ENCODE peak calls at places on chromosomes 12 and 14, in eight cellular contexts. One of them, this sample, is unnamed.
A peak's percentile ranks its signal among the peaks of the same experiment; 100 is the strongest.

GRCh38 chr14:69325086-69325485 is 65.1 kb downstream of the GALNT16 start:
- DNase-seq in mesothelial cell of epicardium: no peak
- DNase-seq in activated CD8-positive, alpha-beta T cell treated with anti-CD3 and anti-CD28 coated beads for 36 hours: no peak
- DNase-seq in endothelial cell: no peak
- DNase-seq in brain microvascular endothelial cell: no peak
- DNase-seq in ovary: no peak
- DNase-seq in tibial artery: peak; percentile 9
- DNase-seq in WTC11: peak; percentile 1
- DNase-seq in this sample: no peak

GRCh38 chr12:122413516-122414404 is 8.7 kb downstream of the CLIP1 start:
- DNase-seq in tibial artery: no peak
- DNase-seq in mesothelial cell of epicardium: no peak
- DNase-seq in endothelial cell: no peak
- DNase-seq in brain microvascular endothelial cell: no peak
- DNase-seq in WTC11: no peak
- DNase-seq in ovary: no peak
- DNase-seq in activated CD8-positive, alpha-beta T cell treated with anti-CD3 and anti-CD28 coated beads for 36 hours: no peak
- DNase-seq in this sample: no peak

GRCh38 chr12:103848132-103848531 is 7.1 kb upstream of the NT5DC3 start:
- DNase-seq in endothelial cell: no peak
- DNase-seq in tibial artery: no peak
- DNase-seq in activated CD8-positive, alpha-beta T cell treated with anti-CD3 and anti-CD28 coated beads for 36 hours: no peak
- DNase-seq in mesothelial cell of epicardium: no peak
- DNase-seq in ovary: no peak
- DNase-seq in WTC11: no peak
- DNase-seq in brain microvascular endothelial cell: no peak
- DNase-seq in this sample: no peak

GRCh38 chr12:1646908-1647669 is 18.1 kb downstream of the WNT5B start:
- DNase-seq in WTC11: no peak
- DNase-seq in tibial artery: no peak
- DNase-seq in endothelial cell: no peak
- DNase-seq in mesothelial cell of epicardium: no peak
- DNase-seq in brain microvascular endothelial cell: no peak
- DNase-seq in ovary: no peak
- DNase-seq in activated CD8-positive, alpha-beta T cell treated with anti-CD3 and anti-CD28 coated beads for 36 hours: peak; percentile 21
- DNase-seq in this sample: no peak

GRCh38 chr14:65927871-65928270 is 515.3 kb downstream of the FUT8 start:
- DNase-seq in WTC11: peak; percentile 24
- DNase-seq in mesothelial cell of epicardium: no peak
- DNase-seq in brain microvascular endothelial cell: no peak
- DNase-seq in tibial artery: no peak
- DNase-seq in activated CD8-positive, alpha-beta T cell treated with anti-CD3 and anti-CD28 coated beads for 36 hours: peak; percentile 95
- DNase-seq in endothelial cell: no peak
- DNase-seq in ovary: no peak
- DNase-seq in this sample: peak; percentile 6

GRCh38 chr14:65131176-65131765 is 29.0 kb upstream of the MAX start:
- DNase-seq in ovary: no peak
- DNase-seq in mesothelial cell of epicardium: no peak
- DNase-seq in tibial artery: no peak
- DNase-seq in endothelial cell: no peak
- DNase-seq in brain microvascular endothelial cell: peak; percentile 27
- DNase-seq in WTC11: no peak
- DNase-seq in activated CD8-positive, alpha-beta T cell treated with anti-CD3 and anti-CD28 coated beads for 36 hours: no peak
- DNase-seq in this sample: peak; percentile 52

GRCh38 chr14:26261368-26262122 is 336.3 kb downstream of the NOVA1 start:
- DNase-seq in brain microvascular endothelial cell: no peak
- DNase-seq in endothelial cell: no peak
- DNase-seq in tibial artery: no peak
- DNase-seq in WTC11: peak; percentile 33
- DNase-seq in ovary: no peak
- DNase-seq in mesothelial cell of epicardium: no peak
- DNase-seq in activated CD8-positive, alpha-beta T cell treated with anti-CD3 and anti-CD28 coated beads for 36 hours: no peak
- DNase-seq in this sample: no peak

GRCh38 chr14:77543637-77544334 is 45.2 kb upstream of the ISM2 start:
- DNase-seq in brain microvascular endothelial cell: no peak
- DNase-seq in activated CD8-positive, alpha-beta T cell treated with anti-CD3 and anti-CD28 coated beads for 36 hours: no peak
- DNase-seq in ovary: no peak
- DNase-seq in WTC11: no peak
- DNase-seq in tibial artery: no peak
- DNase-seq in mesothelial cell of epicardium: no peak
- DNase-seq in endothelial cell: no peak
- DNase-seq in this sample: no peak

GRCh38 chr14:90450667-90451066 is 53.8 kb downstream of the CALM1 start:
- DNase-seq in tibial artery: no peak
- DNase-seq in ovary: no peak
- DNase-seq in activated CD8-positive, alpha-beta T cell treated with anti-CD3 and anti-CD28 coated beads for 36 hours: no peak
- DNase-seq in mesothelial cell of epicardium: no peak
- DNase-seq in WTC11: no peak
- DNase-seq in endothelial cell: no peak
- DNase-seq in brain microvascular endothelial cell: no peak
- DNase-seq in this sample: no peak

GRCh38 chr14:90446405-90446804 is 49.6 kb downstream of the CALM1 start:
- DNase-seq in brain microvascular endothelial cell: no peak
- DNase-seq in ovary: no peak
- DNase-seq in endothelial cell: no peak
- DNase-seq in WTC11: no peak
- DNase-seq in mesothelial cell of epicardium: no peak
- DNase-seq in activated CD8-positive, alpha-beta T cell treated with anti-CD3 and anti-CD28 coated beads for 36 hours: no peak
- DNase-seq in tibial artery: no peak
- DNase-seq in this sample: no peak

GRCh38 chr14:90450151-90450550 is 53.3 kb downstream of the CALM1 start:
- DNase-seq in activated CD8-positive, alpha-beta T cell treated with anti-CD3 and anti-CD28 coated beads for 36 hours: no peak
- DNase-seq in WTC11: no peak
- DNase-seq in brain microvascular endothelial cell: no peak
- DNase-seq in tibial artery: no peak
- DNase-seq in endothelial cell: no peak
- DNase-seq in ovary: no peak
- DNase-seq in mesothelial cell of epicardium: no peak
- DNase-seq in this sample: no peak

GRCh38 chr14:90445011-90445410 is 48.2 kb downstream of the CALM1 start:
- DNase-seq in endothelial cell: no peak
- DNase-seq in brain microvascular endothelial cell: no peak
- DNase-seq in ovary: no peak
- DNase-seq in activated CD8-positive, alpha-beta T cell treated with anti-CD3 and anti-CD28 coated beads for 36 hours: peak; percentile 10
- DNase-seq in WTC11: peak; percentile 62
- DNase-seq in tibial artery: no peak
- DNase-seq in mesothelial cell of epicardium: no peak
- DNase-seq in this sample: no peak

GRCh38 chr14:90447720-90448497 is 51.1 kb downstream of the CALM1 start:
- DNase-seq in endothelial cell: no peak
- DNase-seq in ovary: no peak
- DNase-seq in mesothelial cell of epicardium: no peak
- DNase-seq in tibial artery: no peak
- DNase-seq in brain microvascular endothelial cell: no peak
- DNase-seq in WTC11: no peak
- DNase-seq in activated CD8-positive, alpha-beta T cell treated with anti-CD3 and anti-CD28 coated beads for 36 hours: peak; percentile 8
- DNase-seq in this sample: no peak
- TF ChIP-seq CTCF in endothelial cell: no peak
- TF ChIP-seq CTCF in ovary: no peak
- TF ChIP-seq CTCF in mesothelial cell of epicardium: no peak
- TF ChIP-seq CTCF in tibial artery: no peak
- TF ChIP-seq CTCF in brain microvascular endothelial cell: no peak
- TF ChIP-seq CTCF in WTC11: no peak
- TF ChIP-seq CTCF in activated CD8-positive, alpha-beta T cell treated with anti-CD3 and anti-CD28 coated beads for 36 hours: no peak
- TF ChIP-seq CTCF in this sample: no peak

DNA sequence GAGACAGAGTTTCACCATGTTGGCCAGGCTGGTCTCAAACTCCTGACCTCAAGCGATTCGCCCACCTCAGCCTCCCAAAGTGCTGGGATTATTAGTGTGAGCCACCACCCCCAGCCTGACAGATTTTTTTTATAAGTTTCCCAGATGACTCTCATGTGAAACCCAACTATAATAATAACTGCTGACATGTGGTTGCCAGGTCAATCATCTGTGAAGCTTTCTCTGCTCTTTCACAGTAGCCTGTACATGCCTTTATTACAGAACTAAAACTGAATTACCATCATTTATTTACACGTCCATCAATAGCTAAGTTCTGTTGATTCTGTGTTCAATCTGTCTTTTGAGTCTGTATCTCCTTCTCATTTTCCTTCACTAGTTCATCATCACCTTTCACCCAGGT is 218.5 kb downstream of the RPS29 start:
- DNase-seq in ovary: no peak
- DNase-seq in brain microvascular endothelial cell: no peak
- DNase-seq in endothelial cell: no peak
- DNase-seq in tibial artery: no peak
- DNase-seq in mesothelial cell of epicardium: no peak
- DNase-seq in WTC11: no peak
- DNase-seq in activated CD8-positive, alpha-beta T cell treated with anti-CD3 and anti-CD28 coated beads for 36 hours: no peak
- DNase-seq in this sample: no peak
- TF ChIP-seq CTCF in ovary: no peak
- TF ChIP-seq CTCF in brain microvascular endothelial cell: no peak
- TF ChIP-seq CTCF in endothelial cell: no peak
- TF ChIP-seq CTCF in tibial artery: no peak
- TF ChIP-seq CTCF in mesothelial cell of epicardium: no peak
- TF ChIP-seq CTCF in WTC11: no peak
- TF ChIP-seq CTCF in activated CD8-positive, alpha-beta T cell treated with anti-CD3 and anti-CD28 coated beads for 36 hours: no peak
- TF ChIP-seq CTCF in this sample: no peak

GRCh38 chr14:30034049-30034635 is 106.5 kb upstream of the PRKD1 start:
- DNase-seq in brain microvascular endothelial cell: no peak
- DNase-seq in tibial artery: no peak
- DNase-seq in activated CD8-positive, alpha-beta T cell treated with anti-CD3 and anti-CD28 coated beads for 36 hours: no peak
- DNase-seq in ovary: no peak
- DNase-seq in endothelial cell: no peak
- DNase-seq in mesothelial cell of epicardium: no peak
- DNase-seq in WTC11: no peak
- DNase-seq in this sample: no peak
- TF ChIP-seq CTCF in brain microvascular endothelial cell: no peak
- TF ChIP-seq CTCF in tibial artery: no peak
- TF ChIP-seq CTCF in activated CD8-positive, alpha-beta T cell treated with anti-CD3 and anti-CD28 coated beads for 36 hours: no peak
- TF ChIP-seq CTCF in ovary: no peak
- TF ChIP-seq CTCF in endothelial cell: no peak
- TF ChIP-seq CTCF in mesothelial cell of epicardium: no peak
- TF ChIP-seq CTCF in WTC11: no peak
- TF ChIP-seq CTCF in this sample: no peak

GRCh38 chr12:20646239-20646827 is 48.8 kb upstream of the SLCO1C1 start:
- DNase-seq in tibial artery: no peak
- DNase-seq in activated CD8-positive, alpha-beta T cell treated with anti-CD3 and anti-CD28 coated beads for 36 hours: no peak
- DNase-seq in ovary: no peak
- DNase-seq in brain microvascular endothelial cell: peak; percentile 43
- DNase-seq in endothelial cell: no peak
- DNase-seq in mesothelial cell of epicardium: no peak
- DNase-seq in WTC11: no peak
- DNase-seq in this sample: no peak
- TF ChIP-seq CTCF in tibial artery: peak; percentile 55
- TF ChIP-seq CTCF in activated CD8-positive, alpha-beta T cell treated with anti-CD3 and anti-CD28 coated beads for 36 hours: peak; percentile 54
- TF ChIP-seq CTCF in ovary: no peak
- TF ChIP-seq CTCF in brain microvascular endothelial cell: peak; percentile 61
- TF ChIP-seq CTCF in endothelial cell: peak; percentile 55
- TF ChIP-seq CTCF in mesothelial cell of epicardium: peak; percentile 30
- TF ChIP-seq CTCF in WTC11: no peak
- TF ChIP-seq CTCF in this sample: peak; percentile 50

DNA sequence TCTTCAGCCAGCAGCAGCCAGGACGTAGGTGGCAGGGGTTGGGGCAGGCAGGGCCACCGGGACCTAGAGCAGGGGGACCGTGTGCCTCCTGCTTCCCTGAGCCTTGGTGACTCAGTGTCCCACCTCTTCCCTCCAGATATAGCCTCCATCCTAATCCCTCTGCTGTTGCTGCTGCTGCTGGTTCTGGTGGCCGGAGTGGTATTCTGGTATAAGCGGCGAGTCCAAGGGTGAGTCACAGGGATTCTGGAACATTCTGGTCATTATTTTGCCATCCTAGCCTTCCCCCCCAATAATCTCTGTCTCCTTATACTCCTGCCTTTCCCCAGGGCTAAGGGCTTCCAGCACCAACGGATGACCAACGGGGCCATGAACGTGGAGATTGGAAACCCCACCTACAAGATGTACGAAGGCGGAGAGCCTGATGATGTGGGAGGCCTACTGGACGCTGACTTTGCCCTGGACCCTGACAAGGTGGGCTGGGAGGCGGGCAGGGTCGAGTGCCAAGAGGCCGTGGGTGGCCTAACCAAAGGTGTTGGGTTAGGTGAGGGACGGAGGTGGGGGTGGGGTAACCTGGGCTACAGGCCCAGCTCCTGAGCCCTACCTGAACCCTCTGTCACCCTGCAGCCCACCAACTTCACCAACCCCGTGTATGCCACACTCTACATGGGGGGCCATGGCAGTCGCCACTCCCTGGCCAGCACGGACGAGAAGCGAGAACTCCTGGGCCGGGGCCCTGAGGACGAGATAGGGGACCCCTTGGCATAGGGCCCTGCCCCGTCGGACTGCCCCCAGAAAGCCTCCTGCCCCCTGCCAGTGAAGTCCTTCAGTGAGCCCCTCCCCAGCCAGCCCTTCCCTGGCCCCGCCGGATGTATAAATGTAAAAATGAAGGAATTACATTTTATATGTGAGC is 4.5 kb upstream of the NXPH4 start:
- DNase-seq in ovary: no peak
- DNase-seq in WTC11: no peak
- DNase-seq in endothelial cell: no peak
- DNase-seq in brain microvascular endothelial cell: no peak
- DNase-seq in mesothelial cell of epicardium: no peak
- DNase-seq in tibial artery: no peak
- DNase-seq in activated CD8-positive, alpha-beta T cell treated with anti-CD3 and anti-CD28 coated beads for 36 hours: no peak
- DNase-seq in this sample: no peak
- TF ChIP-seq CTCF in ovary: no peak
- TF ChIP-seq CTCF in WTC11: no peak
- TF ChIP-seq CTCF in endothelial cell: no peak
- TF ChIP-seq CTCF in brain microvascular endothelial cell: peak; percentile 31
- TF ChIP-seq CTCF in mesothelial cell of epicardium: no peak
- TF ChIP-seq CTCF in tibial artery: no peak
- TF ChIP-seq CTCF in activated CD8-positive, alpha-beta T cell treated with anti-CD3 and anti-CD28 coated beads for 36 hours: no peak
- TF ChIP-seq CTCF in this sample: no peak

GRCh38 chr14:56224179-56224578 is 106.0 kb downstream of the PELI2 start:
- DNase-seq in WTC11: no peak
- DNase-seq in brain microvascular endothelial cell: no peak
- DNase-seq in mesothelial cell of epicardium: no peak
- DNase-seq in tibial artery: no peak
- DNase-seq in endothelial cell: no peak
- DNase-seq in ovary: no peak
- DNase-seq in activated CD8-positive, alpha-beta T cell treated with anti-CD3 and anti-CD28 coated beads for 36 hours: no peak
- DNase-seq in this sample: no peak
- TF ChIP-seq CTCF in WTC11: no peak
- TF ChIP-seq CTCF in brain microvascular endothelial cell: no peak
- TF ChIP-seq CTCF in mesothelial cell of epicardium: no peak
- TF ChIP-seq CTCF in tibial artery: no peak
- TF ChIP-seq CTCF in endothelial cell: no peak
- TF ChIP-seq CTCF in ovary: no peak
- TF ChIP-seq CTCF in activated CD8-positive, alpha-beta T cell treated with anti-CD3 and anti-CD28 coated beads for 36 hours: no peak
- TF ChIP-seq CTCF in this sample: no peak

GRCh38 chr14:99749142-99749541 is 44.1 kb upstream of the EML1 start:
- DNase-seq in endothelial cell: no peak
- DNase-seq in mesothelial cell of epicardium: no peak
- DNase-seq in ovary: no peak
- DNase-seq in activated CD8-positive, alpha-beta T cell treated with anti-CD3 and anti-CD28 coated beads for 36 hours: no peak
- DNase-seq in brain microvascular endothelial cell: no peak
- DNase-seq in tibial artery: no peak
- DNase-seq in WTC11: no peak
- DNase-seq in this sample: no peak
- TF ChIP-seq CTCF in endothelial cell: peak; percentile 32
- TF ChIP-seq CTCF in mesothelial cell of epicardium: peak; percentile 32
- TF ChIP-seq CTCF in ovary: no peak
- TF ChIP-seq CTCF in activated CD8-positive, alpha-beta T cell treated with anti-CD3 and anti-CD28 coated beads for 36 hours: peak; percentile 13
- TF ChIP-seq CTCF in brain microvascular endothelial cell: peak; percentile 49
- TF ChIP-seq CTCF in tibial artery: no peak
- TF ChIP-seq CTCF in WTC11: no peak
- TF ChIP-seq CTCF in this sample: no peak

This sample was measured in Calu3.